ENCODE peak calls at places on chromosome 9, in four cellular contexts. One of them, this sample, is unnamed.

GRCh38 chr9:128634111-128634510 is 22.5 kb downstream of the DYNC2I2 start:
- DNase-seq in fibroblast of lung: no peak
- DNase-seq in H7: peak
- DNase-seq in left ventricle myocardium inferior: no peak
- DNase-seq in this sample: no peak

GRCh38 chr9:85016389-85016997 is 347.0 kb downstream of the NTRK2 start:
- DNase-seq in fibroblast of lung: no peak
- DNase-seq in H7: no peak
- DNase-seq in left ventricle myocardium inferior: no peak
- DNase-seq in this sample: no peak

GRCh38 chr9:125649826-125650225 is 57.2 kb downstream of the MAPKAP1 start:
- DNase-seq in left ventricle myocardium inferior: no peak
- DNase-seq in fibroblast of lung: no peak
- DNase-seq in H7: no peak
- DNase-seq in this sample: no peak

GRCh38 chr9:130565792-130566191 is 13.6 kb upstream of the FUBP3 start:
- DNase-seq in fibroblast of lung: no peak
- DNase-seq in left ventricle myocardium inferior: no peak
- DNase-seq in H7: no peak
- DNase-seq in this sample: no peak

GRCh38 chr9:128372188-128372641 is 1.0 kb downstream of the URM1 start:
- DNase-seq in left ventricle myocardium inferior: no peak
- DNase-seq in H7: no peak
- DNase-seq in fibroblast of lung: peak
- DNase-seq in this sample: no peak

GRCh38 chr9:131160416-131161112 is 35.2 kb downstream of the NUP214 start:
- DNase-seq in fibroblast of lung: no peak
- DNase-seq in left ventricle myocardium inferior: no peak
- DNase-seq in H7: no peak
- DNase-seq in this sample: no peak

GRCh38 chr9:129596541-129597328 is 24.2 kb downstream of the C9orf50 start:
- DNase-seq in H7: peak
- DNase-seq in left ventricle myocardium inferior: peak
- DNase-seq in fibroblast of lung: peak
- DNase-seq in this sample: peak

GRCh38 chr9:131530546-131530929 is 525 bp downstream of the UCK1 start:
- DNase-seq in H7: peak
- DNase-seq in fibroblast of lung: peak
- DNase-seq in left ventricle myocardium inferior: peak
- DNase-seq in this sample: no peak

GRCh38 chr9:87567566-87567965 is 69.9 kb downstream of the DAPK1 start:
- DNase-seq in fibroblast of lung: peak
- DNase-seq in left ventricle myocardium inferior: no peak
- DNase-seq in H7: peak
- DNase-seq in this sample: no peak

GRCh38 chr9:108665856-108666784 is 189.7 kb downstream of the ACTL7B start:
- DNase-seq in H7: no peak
- DNase-seq in fibroblast of lung: no peak
- DNase-seq in left ventricle myocardium inferior: no peak
- DNase-seq in this sample: no peak

GRCh38 chr9:4762889-4763521 is 22.0 kb upstream of the AK3 start:
- DNase-seq in fibroblast of lung: peak
- DNase-seq in H7: peak
- DNase-seq in left ventricle myocardium inferior: no peak
- DNase-seq in this sample: no peak

GRCh38 chr9:125932012-125932411 is 184.8 kb downstream of the PBX3 start:
- DNase-seq in H7: no peak
- DNase-seq in fibroblast of lung: peak
- DNase-seq in left ventricle myocardium inferior: no peak
- DNase-seq in this sample: peak

GRCh38 chr9:126295082-126295477 is 31.5 kb upstream of the MVB12B start:
- DNase-seq in fibroblast of lung: no peak
- DNase-seq in H7: no peak
- DNase-seq in left ventricle myocardium inferior: no peak
- DNase-seq in this sample: no peak

GRCh38 chr9:127311239-127311741 is 46.7 kb downstream of the GARNL3 start:
- DNase-seq in fibroblast of lung: peak
- DNase-seq in left ventricle myocardium inferior: no peak
- DNase-seq in H7: peak
- DNase-seq in this sample: peak

GRCh38 chr9:129624168-129624759 is 1.7 kb upstream of the NTMT1 start:
- DNase-seq in H7: peak
- DNase-seq in fibroblast of lung: no peak
- DNase-seq in left ventricle myocardium inferior: no peak
- DNase-seq in this sample: no peak

GRCh38 chr9:132547976-132548730 is 34.3 kb upstream of the BARHL1 start:
- DNase-seq in H7: peak
- DNase-seq in fibroblast of lung: no peak
- DNase-seq in left ventricle myocardium inferior: no peak
- DNase-seq in this sample: no peak

GRCh38 chr9:126462617-126463016 is 136.0 kb downstream of the MVB12B start:
- DNase-seq in H7: no peak
- DNase-seq in left ventricle myocardium inferior: no peak
- DNase-seq in fibroblast of lung: no peak
- DNase-seq in this sample: no peak

GRCh38 chr9:127578952-127579853 is 32.9 kb upstream of the STXBP1 start:
- DNase-seq in H7: peak
- DNase-seq in fibroblast of lung: peak
- DNase-seq in left ventricle myocardium inferior: peak
- DNase-seq in this sample: peak

GRCh38 chr9:136333486-136333885 is 6.1 kb downstream of the GPSM1 start:
- DNase-seq in H7: peak
- DNase-seq in left ventricle myocardium inferior: no peak
- DNase-seq in fibroblast of lung: no peak
- DNase-seq in this sample: no peak

GRCh38 chr9:113933188-113933587 is 57.1 kb downstream of the ZNF618 start:
- DNase-seq in left ventricle myocardium inferior: no peak
- DNase-seq in fibroblast of lung: no peak
- DNase-seq in H7: no peak
- DNase-seq in this sample: no peak

GRCh38 chr9:32886021-32886420 is 102.7 kb downstream of the TMEM215 start:
- DNase-seq in fibroblast of lung: no peak
- DNase-seq in left ventricle myocardium inferior: no peak
- DNase-seq in H7: no peak
- DNase-seq in this sample: no peak

GRCh38 chr9:38067611-38067891 is 1.5 kb downstream of the SHB start:
- DNase-seq in left ventricle myocardium inferior: peak
- DNase-seq in fibroblast of lung: no peak
- DNase-seq in H7: peak
- DNase-seq in this sample: no peak

GRCh38 chr9:3181049-3181953 is 337.4 kb upstream of the PUM3 start:
- DNase-seq in left ventricle myocardium inferior: no peak
- DNase-seq in H7: peak
- DNase-seq in fibroblast of lung: peak
- DNase-seq in this sample: no peak

DNA sequence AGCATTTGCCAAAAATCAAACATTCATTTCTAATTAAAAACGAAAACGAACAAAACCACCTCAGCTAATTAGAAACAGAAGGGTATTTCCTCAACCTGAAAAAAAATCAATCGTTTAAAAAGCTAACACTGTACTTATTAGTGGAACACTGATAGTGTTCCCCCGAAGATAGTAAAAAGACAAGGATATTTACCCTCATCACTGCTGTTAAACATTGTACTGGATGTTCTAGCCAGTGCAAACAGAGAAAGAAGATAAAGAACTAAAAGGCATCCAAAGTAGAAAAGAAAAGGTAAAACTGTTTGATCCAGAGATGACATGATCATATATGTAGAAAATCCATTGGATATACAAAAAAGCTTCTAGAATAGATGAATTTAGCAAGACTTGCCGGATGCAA is 508.3 kb downstream of the DMRTA1 start:
- DNase-seq in H7: no peak
- DNase-seq in left ventricle myocardium inferior: no peak
- DNase-seq in fibroblast of lung: no peak
- DNase-seq in this sample: no peak
- H3K4me3 ChIP-seq in H7: no peak
- H3K4me3 ChIP-seq in left ventricle myocardium inferior: no peak
- H3K4me3 ChIP-seq in fibroblast of lung: no peak
- H3K4me3 ChIP-seq in this sample: no peak

DNA sequence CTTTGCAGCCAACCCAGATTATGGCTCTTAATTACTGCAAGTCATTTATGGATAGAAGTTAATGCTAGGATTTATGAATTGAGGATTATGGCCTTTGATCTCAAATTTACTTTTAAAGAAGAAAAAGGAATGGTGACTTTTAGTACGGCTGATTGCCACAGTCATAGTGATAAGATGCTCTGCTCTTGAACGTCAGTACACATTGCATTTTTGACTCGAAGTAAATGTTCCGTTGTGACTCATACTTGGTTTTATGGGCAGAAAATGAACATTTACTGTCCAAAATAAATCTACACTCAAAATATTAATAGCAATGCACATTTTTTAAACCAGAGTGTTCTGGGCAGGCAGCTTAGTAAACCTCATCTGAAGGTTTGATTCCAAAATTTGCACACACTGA is 825 bp downstream of the ADAMTSL1 start:
- DNase-seq in H7: no peak
- DNase-seq in left ventricle myocardium inferior: no peak
- DNase-seq in fibroblast of lung: peak
- DNase-seq in this sample: no peak
- H3K4me3 ChIP-seq in H7: no peak
- H3K4me3 ChIP-seq in left ventricle myocardium inferior: peak
- H3K4me3 ChIP-seq in fibroblast of lung: peak
- H3K4me3 ChIP-seq in this sample: peak

DNA sequence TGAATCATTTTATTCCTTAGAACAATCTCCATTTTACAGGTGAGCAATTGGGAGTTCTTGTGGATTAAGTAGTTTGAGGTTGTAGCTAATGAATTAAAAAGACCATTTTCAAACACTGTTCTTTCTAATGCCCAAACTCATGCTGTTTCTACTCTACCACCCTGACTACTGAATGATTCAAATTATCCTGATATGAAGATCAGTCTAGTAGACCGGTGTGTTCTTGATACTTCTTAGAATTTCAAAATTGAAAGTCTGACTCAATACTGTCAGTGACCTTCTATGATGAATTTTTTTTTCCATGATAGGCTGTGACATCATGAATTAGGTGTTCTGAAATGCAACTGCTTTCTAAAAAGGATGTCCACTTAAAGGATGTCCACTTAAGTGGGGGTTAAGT is 515.5 kb downstream of the DMAC1 start:
- DNase-seq in H7: no peak
- DNase-seq in fibroblast of lung: no peak
- DNase-seq in left ventricle myocardium inferior: no peak
- DNase-seq in this sample: no peak
- H3K4me3 ChIP-seq in H7: no peak
- H3K4me3 ChIP-seq in fibroblast of lung: no peak
- H3K4me3 ChIP-seq in left ventricle myocardium inferior: no peak
- H3K4me3 ChIP-seq in this sample: no peak

GRCh38 chr9:34576593-34576935 is 13.0 kb downstream of the CNTFR start:
- DNase-seq in left ventricle myocardium inferior: no peak
- DNase-seq in fibroblast of lung: no peak
- DNase-seq in H7: peak
- DNase-seq in this sample: no peak

GRCh38 chr9:34576943-34577634 is 12.4 kb downstream of the CNTFR start:
- DNase-seq in left ventricle myocardium inferior: no peak
- DNase-seq in fibroblast of lung: no peak
- DNase-seq in H7: peak
- DNase-seq in this sample: no peak

GRCh38 chr9:34579097-34579818 is 10.3 kb downstream of the CNTFR start:
- DNase-seq in left ventricle myocardium inferior: no peak
- DNase-seq in fibroblast of lung: no peak
- DNase-seq in H7: peak
- DNase-seq in this sample: no peak

GRCh38 chr9:34578241-34579096 is 11.1 kb downstream of the CNTFR start:
- DNase-seq in left ventricle myocardium inferior: no peak
- DNase-seq in H7: peak
- DNase-seq in fibroblast of lung: peak
- DNase-seq in this sample: peak

GRCh38 chr9:34577635-34578240 is 11.8 kb downstream of the CNTFR start:
- DNase-seq in H7: peak
- DNase-seq in left ventricle myocardium inferior: no peak
- DNase-seq in fibroblast of lung: no peak
- DNase-seq in this sample: no peak
- H3K4me3 ChIP-seq in H7: peak
- H3K4me3 ChIP-seq in left ventricle myocardium inferior: peak
- H3K4me3 ChIP-seq in fibroblast of lung: no peak
- H3K4me3 ChIP-seq in this sample: peak

DNA sequence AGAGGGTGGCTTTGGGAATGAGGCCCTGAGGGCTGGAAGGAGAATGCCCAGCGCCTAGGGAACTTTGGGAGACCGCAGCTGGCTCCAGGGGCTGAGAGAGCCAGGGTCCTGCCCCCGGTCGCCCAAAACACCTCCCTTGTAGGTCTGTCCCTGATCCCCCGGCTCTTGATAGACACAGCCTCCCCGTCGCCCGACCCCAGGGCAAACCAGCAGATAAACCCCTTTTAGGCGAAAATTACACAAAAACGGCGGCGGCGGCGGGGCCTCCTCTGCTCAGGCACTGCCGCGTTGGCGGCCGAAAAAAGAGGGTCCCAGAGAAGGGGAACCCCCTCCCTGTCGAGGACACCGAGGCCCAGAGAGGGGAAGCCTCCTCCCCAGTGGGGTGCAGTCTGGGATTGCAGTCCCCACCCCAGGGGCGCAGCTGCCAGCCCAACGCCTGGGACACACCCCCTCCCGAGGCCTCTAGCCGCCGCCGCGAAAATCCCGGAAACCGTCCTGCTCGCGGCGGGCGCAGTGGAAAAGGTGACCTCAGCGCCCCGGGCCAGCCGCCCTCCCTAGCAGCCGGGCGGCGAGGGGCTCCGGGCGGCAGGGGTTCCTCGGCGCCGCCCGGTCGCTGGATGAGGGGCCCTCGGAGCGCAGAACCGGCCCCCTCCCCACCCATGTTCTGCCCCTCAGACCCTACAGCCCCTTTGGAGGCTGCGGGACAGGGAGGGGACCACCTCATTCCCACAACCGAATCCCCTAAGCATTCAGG is 3.1 kb upstream of the BARX1 start:
- DNase-seq in fibroblast of lung: no peak
- DNase-seq in H7: peak
- DNase-seq in left ventricle myocardium inferior: no peak
- DNase-seq in this sample: no peak
- H3K4me3 ChIP-seq in fibroblast of lung: no peak
- H3K4me3 ChIP-seq in H7: peak
- H3K4me3 ChIP-seq in left ventricle myocardium inferior: peak
- H3K4me3 ChIP-seq in this sample: no peak

GRCh38 chr9:133738039-133738805 is at the start of gene SARDH:
- DNase-seq in H7: peak
- DNase-seq in left ventricle myocardium inferior: peak
- DNase-seq in fibroblast of lung: peak
- DNase-seq in this sample: no peak

GRCh38 chr9:133738806-133739150 is 626 bp upstream of the SARDH start:
- DNase-seq in fibroblast of lung: no peak
- DNase-seq in H7: no peak
- DNase-seq in left ventricle myocardium inferior: no peak
- DNase-seq in this sample: no peak

GRCh38 chr9:133737071-133737773 is 930 bp downstream of the SARDH start:
- DNase-seq in H7: no peak
- DNase-seq in left ventricle myocardium inferior: no peak
- DNase-seq in fibroblast of lung: no peak
- DNase-seq in this sample: peak

GRCh38 chr9:133735894-133736293 is 2.3 kb downstream of the SARDH start:
- DNase-seq in fibroblast of lung: no peak
- DNase-seq in left ventricle myocardium inferior: no peak
- DNase-seq in H7: no peak
- DNase-seq in this sample: no peak

GRCh38 chr9:133737774-133738038 is 446 bp downstream of the SARDH start:
- DNase-seq in H7: no peak
- DNase-seq in fibroblast of lung: no peak
- DNase-seq in left ventricle myocardium inferior: no peak
- DNase-seq in this sample: no peak
- H3K4me3 ChIP-seq in H7: peak
- H3K4me3 ChIP-seq in fibroblast of lung: no peak
- H3K4me3 ChIP-seq in left ventricle myocardium inferior: peak
- H3K4me3 ChIP-seq in this sample: peak

GRCh38 chr9:134916161-134916665 is 1.5 kb downstream of the FCN1 start:
- DNase-seq in left ventricle myocardium inferior: no peak
- DNase-seq in H7: no peak
- DNase-seq in fibroblast of lung: no peak
- DNase-seq in this sample: no peak
- H3K4me3 ChIP-seq in left ventricle myocardium inferior: no peak
- H3K4me3 ChIP-seq in H7: no peak
- H3K4me3 ChIP-seq in fibroblast of lung: no peak
- H3K4me3 ChIP-seq in this sample: no peak